ENCODE peak calls at places on chromosomes 3 and 15, in six cellular contexts. Y, I, U, M, A and V are unnamed samples. For H3K9me3, the result is how much of the 10 kb centered on the place peaks cover.

GRCh38 chr3:31235062-31235704 is 297.5 kb upstream of the STT3B start:
- DNase-seq in Y (no peak), I (no peak), U (no peak), M (no peak), A (no peak), V (no peak)

GRCh38 chr15:81531141-81531592 is 157.2 kb upstream of the TMC3 start:
- DNase-seq in Y (peak), I (peak), U (no peak), M (no peak), A (peak), V (no peak)

GRCh38 chr3:188389711-188390346 is 235.9 kb downstream of the LPP start:
- DNase-seq in Y (peak), I (peak), U (peak), M (peak), A (no peak), V (no peak)

GRCh38 chr15:66581972-66582537 is 16.3 kb upstream of the LCTL start:
- DNase-seq in Y (no peak), I (no peak), U (no peak), M (no peak), A (no peak), V (no peak)

GRCh38 chr3:186932281-186933181 is 2.2 kb downstream of the ST6GAL1 start:
- DNase-seq in Y (peak), I (no peak), U (no peak), M (no peak), A (no peak), V (no peak)

GRCh38 chr3:170740726-170741591 is 129.0 kb downstream of the RPL22L1 start:
- DNase-seq in Y (no peak), I (peak), U (peak), M (peak), A (peak), V (no peak)

GRCh38 chr15:68730491-68731317 is 90.0 kb downstream of the ANP32A start:
- DNase-seq in Y (peak), I (no peak), U (peak), M (no peak), A (peak), V (peak)

GRCh38 chr3:190325923-190326322 is 3.7 kb upstream of the CLDN1 start:
- DNase-seq in Y (no peak), I (no peak), U (no peak), M (no peak), A (peak), V (no peak)

DNA sequence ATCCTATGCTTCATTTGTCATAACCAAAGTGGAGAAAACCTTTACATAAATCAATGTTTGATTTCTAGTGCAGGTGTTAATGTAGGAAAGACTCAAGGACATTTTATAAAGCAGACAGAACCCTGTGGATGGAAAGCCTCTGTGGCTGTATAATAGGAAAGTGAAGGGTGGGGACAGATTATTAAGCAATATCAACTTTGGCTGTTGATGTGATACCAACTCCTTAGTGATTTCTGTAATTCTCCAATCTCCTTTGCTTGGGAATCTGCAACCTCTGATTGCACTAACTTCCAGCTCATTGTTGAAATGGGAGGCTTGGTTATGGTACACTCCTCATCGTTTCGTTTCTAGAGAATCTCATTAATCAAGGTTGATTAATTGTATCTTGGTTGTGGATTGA is 29.3 kb upstream of the ADGRG7 start:
- DNase-seq in Y (no peak), I (no peak), U (no peak), M (no peak), A (no peak), V (no peak)
- H3K9me3 ChIP-seq in Y (under half), I (under half), U (under half), M (under half), A (under half), V (under half)

GRCh38 chr15:95134306-95135100 is 903.1 kb downstream of the MCTP2 start:
- DNase-seq in Y (no peak), I (no peak), U (no peak), M (no peak), A (peak), V (no peak)

GRCh38 chr15:95127356-95127755 is 896.0 kb downstream of the MCTP2 start:
- DNase-seq in Y (no peak), I (no peak), U (no peak), M (no peak), A (peak), V (no peak)

GRCh38 chr15:95131071-95131683 is 899.8 kb downstream of the MCTP2 start:
- DNase-seq in Y (peak), I (no peak), U (no peak), M (no peak), A (no peak), V (no peak)

GRCh38 chr15:95129589-95129988 is 898.2 kb downstream of the MCTP2 start:
- DNase-seq in Y (peak), I (no peak), U (no peak), M (no peak), A (peak), V (no peak)

DNA sequence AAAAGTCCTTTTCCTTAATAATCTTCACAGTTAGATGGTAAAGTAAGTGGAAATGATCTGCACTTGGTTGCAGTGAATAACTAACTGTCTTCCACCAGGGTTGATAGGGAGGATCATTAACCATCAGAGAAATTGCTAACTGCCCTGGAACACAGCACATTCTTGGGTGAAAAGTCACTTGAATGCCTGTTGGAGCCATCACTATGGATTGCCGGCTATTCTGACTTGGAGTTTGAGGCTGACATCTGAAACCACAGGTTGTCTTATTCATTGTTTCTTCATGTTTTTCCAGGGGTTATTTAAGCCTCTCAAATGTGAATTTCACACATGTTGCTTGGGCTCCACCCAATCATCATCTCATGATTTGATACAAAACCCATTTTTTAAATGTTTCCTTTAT is 901.4 kb downstream of the MCTP2 start:
- DNase-seq in Y (no peak), I (no peak), U (no peak), M (no peak), A (peak), V (no peak)
- H3K9me3 ChIP-seq in Y (under half), I (under half), U (under half), M (under half), A (under half), V (under half)

GRCh38 chr3:196789773-196790419 is 50.2 kb downstream of the PAK2 start:
- DNase-seq in Y (no peak), I (peak), U (no peak), M (no peak), A (no peak), V (no peak)

GRCh38 chr3:196788509-196788908 is 48.9 kb downstream of the PAK2 start:
- DNase-seq in Y (no peak), I (no peak), U (no peak), M (no peak), A (no peak), V (no peak)

GRCh38 chr3:196792771-196793170 is 53.1 kb downstream of the PAK2 start:
- DNase-seq in Y (no peak), I (no peak), U (no peak), M (no peak), A (peak), V (no peak)

GRCh38 chr3:196793224-196793623 is 53.6 kb downstream of the PAK2 start:
- DNase-seq in Y (no peak), I (peak), U (no peak), M (no peak), A (peak), V (no peak)

DNA sequence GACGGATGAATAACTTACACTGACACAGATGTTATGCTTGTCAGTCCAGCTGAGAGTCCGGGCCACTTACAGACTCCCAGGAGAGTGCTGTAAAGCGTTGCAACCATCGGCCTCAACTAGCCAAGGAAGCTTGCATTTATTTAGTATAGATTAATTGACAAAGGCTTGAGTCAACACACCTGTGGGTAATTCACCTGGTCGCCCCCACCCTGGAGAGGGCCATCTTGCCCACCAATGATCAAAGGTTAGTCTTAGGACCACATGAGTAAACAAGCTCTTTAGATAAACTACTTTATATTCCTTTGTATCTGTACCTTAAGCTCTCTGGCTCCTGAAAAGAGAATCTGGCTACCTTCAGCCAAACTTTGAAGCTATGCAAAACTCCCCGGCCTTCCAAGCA is 51.0 kb downstream of the PAK2 start:
- DNase-seq in Y (no peak), I (no peak), U (no peak), M (no peak), A (no peak), V (no peak)
- H3K9me3 ChIP-seq in Y (under half), I (under half), U (under half), M (under half), A (under half), V (under half)

DNA sequence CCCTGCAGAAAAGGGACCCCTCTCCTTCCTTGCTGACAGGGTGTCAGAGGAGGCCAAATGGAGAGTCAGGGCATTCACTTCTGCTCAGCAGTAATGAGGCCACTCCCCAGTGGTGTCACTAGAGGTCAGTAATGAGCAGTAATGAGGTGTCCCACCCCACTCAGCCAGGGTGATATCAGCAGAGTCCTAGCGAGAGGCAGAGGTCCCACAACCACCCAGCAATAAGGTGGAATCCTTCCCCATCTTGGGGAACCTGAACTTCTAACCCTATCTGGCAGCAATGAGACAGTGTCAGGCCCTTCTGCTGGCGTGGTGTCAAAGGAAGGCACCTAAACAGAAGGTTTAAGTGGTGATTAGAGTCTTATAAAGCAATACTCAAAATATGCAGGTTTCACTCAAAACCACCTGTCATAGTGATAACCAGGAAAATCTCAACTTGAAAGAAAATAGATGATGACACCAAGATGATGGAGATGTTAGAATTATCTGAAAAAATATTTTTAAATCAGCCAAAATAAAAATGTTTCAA is 12.9 kb downstream of the OCA2 start:
- DNase-seq in Y (peak), I (peak), U (peak), M (no peak), A (peak), V (peak)
- H3K9me3 ChIP-seq in Y (under half), I (under half), U (under half), M (under half), A (under half), V (under half)

GRCh38 chr15:25106209-25106608 is 151.4 kb downstream of the SNRPN start:
- DNase-seq in Y (no peak), I (no peak), U (no peak), M (no peak), A (no peak), V (no peak)
- H3K9me3 ChIP-seq in Y (under half), I (under half), U (under half), M (under half), A (under half), V (half or more)